ENCODE peak calls at places on chromosomes 12 and 14, in six cellular contexts. Q is right atrium auricular region; W is Peyer's patch; V is caudate nucleus; I is CD4-positive, CD25-positive, alpha-beta regulatory T cell; P is CD4-positive, alpha-beta T cell. K is an unnamed sample.

GRCh38 chr14:69043007-69043444 is 63.9 kb upstream of the ACTN1 start:
- DNase-seq in Q (no peak), W (no peak), V (no peak), I (no peak), P (no peak), K (peak; percentile 63)

GRCh38 chr14:94748667-94749347 is 21.1 kb downstream of the GSC start:
- DNase-seq in Q (no peak), W (no peak), V (no peak), I (peak; percentile 9), P (no peak), K (peak; percentile 50)

GRCh38 chr12:68403711-68404110 is 71.5 kb upstream of the MDM1 start:
- DNase-seq in Q (no peak), W (no peak), V (no peak), I (no peak), P (no peak), K (no peak)

GRCh38 chr14:49634547-49635334 is at the start of gene DNAAF2:
- DNase-seq in Q (peak; percentile 71), W (peak; percentile 60), V (peak; percentile 57), I (peak; percentile 74), P (peak; percentile 51), K (peak; percentile 72)

GRCh38 chr14:63594455-63595372 is 47.0 kb downstream of the WDR89 start:
- DNase-seq in Q (no peak), W (no peak), V (no peak), I (no peak), P (no peak), K (no peak)

GRCh38 chr12:111840831-111841230 is 1.2 kb upstream of the MAPKAPK5 start:
- DNase-seq in Q (no peak), W (no peak), V (no peak), I (no peak), P (no peak), K (no peak)

GRCh38 chr12:11896530-11896929 is 174.2 kb upstream of the BCL2L14 start:
- DNase-seq in Q (no peak), W (no peak), V (no peak), I (no peak), P (no peak), K (no peak)

GRCh38 chr14:30270200-30271161 is 288.5 kb upstream of the G2E3 start:
- DNase-seq in Q (peak; percentile 86), W (peak; percentile 28), V (peak; percentile 77), I (peak; percentile 56), P (peak; percentile 26), K (peak; percentile 88)

GRCh38 chr12:12178545-12178944 is 88.3 kb downstream of the LRP6 start:
- DNase-seq in Q (no peak), W (no peak), V (no peak), I (no peak), P (no peak), K (no peak)

GRCh38 chr14:63941023-63941422 is 88.2 kb downstream of the SYNE2 start:
- DNase-seq in Q (no peak), W (no peak), V (no peak), I (peak; percentile 25), P (no peak), K (no peak)

GRCh38 chr12:105554856-105555255 is 224.4 kb downstream of the C12orf75 start:
- DNase-seq in Q (no peak), W (no peak), V (no peak), I (no peak), P (no peak), K (no peak)
- H3K27ac ChIP-seq in Q (no peak overlapping the region), W (no peak overlapping the region), V (no peak overlapping the region), I (no peak overlapping the region), P (no peak overlapping the region), K (no peak overlapping the region)

GRCh38 chr14:33505963-33506329 is 444.9 kb downstream of the EGLN3 start:
- DNase-seq in Q (no peak), W (no peak), V (no peak), I (no peak), P (no peak), K (no peak)

GRCh38 chr14:33509454-33509853 is 441.4 kb downstream of the EGLN3 start:
- DNase-seq in Q (no peak), W (no peak), V (no peak), I (no peak), P (no peak), K (no peak)

GRCh38 chr14:33510991-33511390 is 439.9 kb downstream of the EGLN3 start:
- DNase-seq in Q (no peak), W (no peak), V (no peak), I (no peak), P (no peak), K (no peak)

GRCh38 chr14:33509927-33510535 is 440.8 kb downstream of the EGLN3 start:
- DNase-seq in Q (no peak), W (no peak), V (no peak), I (no peak), P (no peak), K (no peak)

DNA sequence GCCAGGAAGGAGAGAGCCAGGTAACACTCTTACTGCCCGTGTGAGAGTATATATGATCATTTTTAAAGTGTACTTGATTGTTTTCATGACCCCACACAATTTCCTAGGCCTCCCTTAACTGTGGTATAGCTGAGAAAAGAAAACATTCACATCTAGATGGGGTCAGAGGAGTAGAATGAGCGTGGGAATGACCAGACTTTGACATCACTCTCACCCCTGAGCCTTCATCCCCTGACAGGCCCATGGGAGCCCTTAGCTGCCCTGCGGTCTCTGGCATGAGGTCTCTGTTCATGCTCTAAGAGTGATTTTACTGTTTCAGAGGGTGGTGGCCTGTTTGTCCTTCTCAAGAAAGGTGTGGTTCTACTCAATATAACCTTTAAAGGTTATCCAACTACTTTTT is 442.2 kb downstream of the EGLN3 start:
- DNase-seq in Q (no peak), W (no peak), V (no peak), I (no peak), P (no peak), K (no peak)
- H3K27ac ChIP-seq in Q (no peak overlapping the region), W (no peak overlapping the region), V (no peak overlapping the region), I (no peak overlapping the region), P (no peak overlapping the region), K (no peak overlapping the region)

GRCh38 chr12:122473543-122474323 is 27.0 kb downstream of the ZCCHC8 start:
- DNase-seq in Q (peak; percentile 54), W (peak; percentile 12), V (no peak), I (no peak), P (no peak), K (no peak)
- H3K27ac ChIP-seq in Q (no peak overlapping the region), W (no peak overlapping the region), V (no peak overlapping the region), I (no peak overlapping the region), P (no peak overlapping the region), K (no peak overlapping the region)

GRCh38 chr14:75981426-75981825 is 369 bp downstream of the TGFB3 start:
- DNase-seq in Q (no peak), W (peak; percentile 27), V (peak; percentile 23), I (peak; percentile 52), P (no peak), K (peak; percentile 43)

GRCh38 chr14:75984674-75985073 is 889 bp upstream of the IFT43 start:
- DNase-seq in Q (no peak), W (no peak), V (no peak), I (no peak), P (no peak), K (no peak)

GRCh38 chr14:75980856-75981255 is 939 bp downstream of the TGFB3 start:
- DNase-seq in Q (no peak), W (no peak), V (no peak), I (no peak), P (no peak), K (peak; percentile 52)

GRCh38 chr14:75981826-75982723 is at the start of gene TGFB3:
- DNase-seq in Q (peak; percentile 87), W (peak; percentile 68), V (peak; percentile 80), I (peak; percentile 77), P (peak; percentile 73), K (peak; percentile 88)

GRCh38 chr14:75982724-75983358 is 1.0 kb upstream of the TGFB3 start:
- DNase-seq in Q (no peak), W (peak; percentile 34), V (peak; percentile 64), I (no peak), P (no peak), K (peak; percentile 84)
- H3K27ac ChIP-seq in Q (peak overlapping the region; percentile 99), W (peak overlapping the region; percentile 81), V (peak overlapping the region; percentile 78), I (no peak overlapping the region), P (no peak overlapping the region), K (peak overlapping the region; percentile 82)

GRCh38 chr14:104196461-104197180 is 58.2 kb downstream of the KIF26A start:
- DNase-seq in Q (no peak), W (peak; percentile 20), V (no peak), I (no peak), P (no peak), K (no peak)

GRCh38 chr14:104194716-104195115 is 56.3 kb downstream of the KIF26A start:
- DNase-seq in Q (no peak), W (no peak), V (no peak), I (no peak), P (no peak), K (no peak)

GRCh38 chr14:104197449-104198247 is 59.3 kb downstream of the KIF26A start:
- DNase-seq in Q (no peak), W (no peak), V (no peak), I (no peak), P (no peak), K (no peak)

GRCh38 chr14:104195361-104195760 is 57.0 kb downstream of the KIF26A start:
- DNase-seq in Q (no peak), W (no peak), V (no peak), I (no peak), P (no peak), K (no peak)

GRCh38 chr14:104195854-104196253 is 57.5 kb downstream of the KIF26A start:
- DNase-seq in Q (no peak), W (no peak), V (no peak), I (no peak), P (no peak), K (no peak)
- H3K27ac ChIP-seq in Q (no peak overlapping the region), W (no peak overlapping the region), V (no peak overlapping the region), I (no peak overlapping the region), P (no peak overlapping the region), K (no peak overlapping the region)